ENCODE peak calls at places on chromosomes 13 and 19, in six cellular contexts. E, O, C, Z, I and F are unnamed samples.

GRCh38 chr19:2888739-2889224 is 11.9 kb upstream of the ZNF57 start:
- DNase-seq in E (no peak), O (no peak), C (peak), Z (peak), I (peak), F (peak)

GRCh38 chr19:54114340-54114826 is 1.1 kb downstream of the TFPT start:
- DNase-seq in E (peak), O (no peak), C (no peak), Z (peak), I (no peak), F (peak)

GRCh38 chr19:36441339-36441738 is 22.9 kb upstream of the ZFP82 start:
- DNase-seq in E (no peak), O (no peak), C (no peak), Z (no peak), I (no peak), F (no peak)

GRCh38 chr13:109874921-109875454 is 88.6 kb upstream of the IRS2 start:
- DNase-seq in E (peak), O (no peak), C (no peak), Z (no peak), I (no peak), F (no peak)

GRCh38 chr13:60441761-60442160 is 44.7 kb downstream of the TDRD3 start:
- DNase-seq in E (no peak), O (no peak), C (no peak), Z (no peak), I (no peak), F (no peak)

GRCh38 chr19:6464070-6464873 is at the start of gene CRB3:
- DNase-seq in E (no peak), O (no peak), C (peak), Z (peak), I (no peak), F (no peak)

GRCh38 chr13:28707629-28708427 is 10.9 kb downstream of the SLC46A3 start:
- DNase-seq in E (peak), O (no peak), C (no peak), Z (no peak), I (no peak), F (peak)

GRCh38 chr19:2923510-2923909 is 21.3 kb downstream of the ZNF77 start:
- DNase-seq in E (peak), O (no peak), C (no peak), Z (no peak), I (no peak), F (no peak)

GRCh38 chr19:48274938-48275337 is 5.1 kb downstream of the ZNF114 start:
- DNase-seq in E (no peak), O (no peak), C (no peak), Z (no peak), I (no peak), F (no peak)
- TF ChIP-seq CTCF in E (no peak), O (no peak), C (no peak), Z (no peak), I (no peak), F (no peak)

GRCh38 chr19:50703915-50704548 is 15.6 kb downstream of the SHANK1 start:
- DNase-seq in E (no peak), O (no peak), C (no peak), Z (no peak), I (no peak), F (no peak)
- TF ChIP-seq CTCF in E (no peak), O (peak), C (peak), Z (no peak), I (no peak), F (no peak)

GRCh38 chr13:96000069-96000468 is 53.1 kb downstream of the UGGT2 start:
- DNase-seq in E (no peak), O (no peak), C (no peak), Z (no peak), I (no peak), F (no peak)

GRCh38 chr13:96003304-96003703 is 49.9 kb downstream of the UGGT2 start:
- DNase-seq in E (peak), O (no peak), C (no peak), Z (no peak), I (no peak), F (no peak)
- TF ChIP-seq CTCF in E (no peak), O (peak), C (peak), Z (no peak), I (no peak), F (no peak)

DNA sequence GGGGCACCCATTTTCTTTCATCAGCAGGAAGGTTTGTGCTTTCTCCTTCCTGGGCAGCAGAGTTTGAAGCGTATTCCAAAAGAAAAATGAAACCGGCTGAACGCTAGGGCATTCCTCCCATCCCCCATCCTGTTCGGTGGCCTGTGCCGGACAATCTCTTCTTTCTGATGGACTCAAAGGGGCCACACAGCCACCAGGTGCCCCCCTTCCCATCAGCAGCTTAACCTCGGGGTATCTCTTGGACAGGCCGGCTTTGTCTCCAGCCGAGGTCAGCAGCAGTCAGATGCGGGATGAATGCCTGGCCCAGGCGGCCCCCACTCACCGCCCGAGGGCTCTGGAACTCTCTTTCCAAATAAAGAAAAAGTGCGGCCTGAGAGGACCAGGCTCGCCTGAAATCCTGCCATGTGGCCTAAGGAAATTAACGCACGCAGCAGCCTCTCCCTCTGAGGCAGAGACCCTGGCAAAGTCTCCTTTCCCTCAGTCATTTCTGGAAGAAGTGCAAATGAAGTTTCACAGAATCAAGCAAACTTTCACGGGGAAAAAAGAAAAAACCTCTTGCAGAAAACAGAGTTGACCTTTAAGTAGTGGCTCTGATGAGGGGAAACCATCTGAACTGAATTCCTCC is 67.8 kb downstream of the RASA3 start:
- DNase-seq in E (peak), O (no peak), C (no peak), Z (no peak), I (no peak), F (no peak)
- TF ChIP-seq CTCF in E (no peak), O (no peak), C (no peak), Z (no peak), I (no peak), F (no peak)

DNA sequence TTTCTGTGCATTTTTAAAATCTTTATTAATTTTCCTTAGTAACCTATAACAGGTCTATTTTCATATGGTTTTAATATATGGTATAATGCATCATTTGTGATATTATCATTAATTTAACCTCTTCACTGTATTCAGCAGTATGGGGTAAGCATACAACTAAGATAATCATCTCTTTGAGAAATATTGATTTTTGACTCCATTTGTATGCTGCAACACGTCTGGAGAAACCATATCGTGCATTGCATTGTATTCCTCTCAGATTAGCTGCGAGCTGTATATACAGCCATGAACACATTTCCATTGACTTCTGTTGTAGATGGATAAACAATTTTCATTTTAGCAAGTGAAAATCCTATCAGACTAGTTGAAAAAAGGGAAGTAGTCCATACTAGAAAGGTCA is 2275.8 kb upstream of the PCDH20 start:
- DNase-seq in E (no peak), O (no peak), C (no peak), Z (no peak), I (no peak), F (no peak)
- TF ChIP-seq CTCF in E (no peak), O (no peak), C (no peak), Z (no peak), I (no peak), F (no peak)

GRCh38 chr19:18488403-18488723 is 33.5 kb downstream of the ELL start:
- DNase-seq in E (no peak), O (no peak), C (peak), Z (no peak), I (no peak), F (no peak)
- TF ChIP-seq CTCF in E (peak), O (peak), C (no peak), Z (no peak), I (no peak), F (no peak)